ENCODE peak calls at places on chromosomes 11 and 22, in ten cellular contexts. S, D, L, P, F, H, G, W, V and I are unnamed samples.
A peak's percentile ranks its signal among the peaks of the same experiment; 100 is the strongest.

GRCh38 chr22:17918840-17919239 is 105.5 kb downstream of the MICAL3 start:
- DNase-seq in S (peak; percentile 29), D (no peak), L (no peak), P (no peak), F (no peak), H (no peak), G (no peak), W (no peak), V (no peak), I (peak; percentile 79)

GRCh38 chr22:49244466-49245420 is 582.9 kb downstream of the BRD1 start:
- DNase-seq in S (no peak), D (no peak), L (peak; percentile 43), P (no peak), F (no peak), H (no peak), G (no peak), W (no peak), V (no peak), I (no peak)

GRCh38 chr11:9004310-9004945 is 627 bp upstream of the NRIP3 start:
- DNase-seq in S (no peak), D (no peak), L (peak; percentile 79), P (no peak), F (no peak), H (no peak), G (no peak), W (no peak), V (no peak), I (no peak)

GRCh38 chr22:20456722-20457076 is 19.1 kb upstream of the SCARF2 start:
- DNase-seq in S (no peak), D (no peak), L (peak; percentile 32), P (no peak), F (no peak), H (no peak), G (no peak), W (no peak), V (no peak), I (no peak)

GRCh38 chr11:65584723-65585171 is 8.9 kb downstream of the EHBP1L1 start:
- DNase-seq in S (no peak), D (no peak), L (peak; percentile 84), P (no peak), F (no peak), H (no peak), G (no peak), W (no peak), V (no peak), I (no peak)

GRCh38 chr11:19730373-19730772 is 17.7 kb downstream of the NAV2 start:
- DNase-seq in S (no peak), D (no peak), L (no peak), P (no peak), F (no peak), H (peak; percentile 44), G (no peak), W (no peak), V (no peak), I (no peak)

GRCh38 chr11:3105791-3106735 is 48.8 kb upstream of the CARS1 start:
- DNase-seq in S (no peak), D (no peak), L (peak; percentile 59), P (no peak), F (no peak), H (no peak), G (no peak), W (no peak), V (no peak), I (no peak)

GRCh38 chr11:26929806-26930517 is 64.0 kb upstream of the FIBIN start:
- DNase-seq in S (no peak), D (no peak), L (no peak), P (no peak), F (no peak), H (no peak), G (no peak), W (no peak), V (no peak), I (no peak)

GRCh38 chr11:110123003-110123402 is 29.8 kb downstream of the ZC3H12C start:
- DNase-seq in S (peak; percentile 52), D (no peak), L (no peak), P (no peak), F (no peak), H (no peak), G (no peak), W (no peak), V (no peak), I (peak; percentile 13)